ENCODE peak calls at places on chromosomes 16 and 17, in six cellular contexts. Y is adrenal gland, Z is fibroblast of mammary gland, O is SK-N-SH, I is upper lobe of left lung, E is cardiac fibroblast. G is an unnamed sample.

GRCh38 chr17:70202840-70203239 is 33.5 kb downstream of the KCNJ2 start:
- DNase-seq in O (no peak), Y (no peak), I (no peak), Z (no peak), E (no peak), G (no peak)

GRCh38 chr17:13086142-13086769 is 68.4 kb upstream of the ELAC2 start:
- DNase-seq in I (no peak), O (no peak), E (peak), Y (no peak), Z (peak), G (no peak)

GRCh38 chr17:19336938-19337711 is 25.4 kb downstream of the B9D1 start:
- DNase-seq in E (no peak), I (peak), O (no peak), Y (peak), Z (no peak), G (peak)

GRCh38 chr16:72467157-72467759 is 295.3 kb upstream of the PMFBP1 start:
- DNase-seq in Y (no peak), Z (peak), O (peak), I (no peak), E (peak), G (peak)

GRCh38 chr17:6153416-6153815 is 83.2 kb downstream of the WSCD1 start:
- DNase-seq in E (no peak), O (no peak), I (no peak), Z (no peak), Y (no peak), G (no peak)

GRCh38 chr16:20409398-20410152 is at the start of gene ACSM5:
- DNase-seq in E (peak), Y (peak), Z (peak), I (peak), O (no peak), G (peak)

GRCh38 chr16:81616321-81617020 is 162.6 kb upstream of the PLCG2 start:
- DNase-seq in Z (peak), Y (peak), O (peak), E (peak), I (peak), G (no peak)

GRCh38 chr16:6891486-6891885 is 441.2 kb upstream of the RBFOX1 start:
- DNase-seq in Y (no peak), E (no peak), I (no peak), Z (no peak), O (no peak), G (no peak)

GRCh38 chr16:4515611-4516233 is 22.9 kb downstream of the CDIP1 start:
- DNase-seq in Z (no peak), O (no peak), Y (no peak), I (no peak), E (peak), G (no peak)

GRCh38 chr17:34780438-34780837 is 180.8 kb downstream of the CCT6B start:
- DNase-seq in E (no peak), Z (no peak), I (no peak), Y (no peak), O (no peak), G (no peak)

GRCh38 chr17:42997390-42997983 is 732 bp upstream of the RPL27 start:
- DNase-seq in O (no peak), Z (no peak), E (no peak), I (no peak), Y (no peak), G (no peak)

GRCh38 chr17:49469831-49470568 is 25.1 kb upstream of the NGFR start:
- DNase-seq in O (peak), Z (peak), I (no peak), E (no peak), Y (peak), G (peak)

GRCh38 chr17:65952586-65952985 is 239.3 kb downstream of the CEP112 start:
- DNase-seq in Y (no peak), O (no peak), I (no peak), E (no peak), Z (no peak), G (no peak)

GRCh38 chr17:34206569-34206968 is 48.5 kb upstream of the CCL2 start:
- DNase-seq in Z (no peak), E (no peak), Y (no peak), O (no peak), I (no peak), G (no peak)

GRCh38 chr17:57407287-57408063 is 151.2 kb downstream of the MSI2 start:
- DNase-seq in I (peak), Y (no peak), O (no peak), Z (no peak), E (no peak), G (peak)

GRCh38 chr16:19179890-19180490 is 11.9 kb downstream of the SYT17 start:
- DNase-seq in Y (peak), O (peak), Z (peak), E (peak), I (peak), G (peak)

GRCh38 chr16:8739989-8740704 is 57.3 kb downstream of the TMEM186 start:
- DNase-seq in Y (no peak), Z (no peak), O (no peak), E (no peak), I (no peak), G (no peak)

GRCh38 chr17:12627776-12628491 is 37.8 kb upstream of the MYOCD start:
- DNase-seq in I (no peak), O (no peak), E (peak), Y (no peak), Z (peak), G (no peak)

GRCh38 chr17:72163474-72163873 is 42.7 kb downstream of the SOX9 start:
- DNase-seq in E (no peak), Y (no peak), I (no peak), O (no peak), Z (no peak), G (no peak)

GRCh38 chr17:65504141-65504540 is 57.3 kb downstream of the AXIN2 start:
- DNase-seq in Y (no peak), Z (no peak), O (no peak), E (no peak), I (no peak), G (no peak)

GRCh38 chr16:50173318-50173717 is 20.2 kb downstream of the TENT4B start:
- DNase-seq in Z (no peak), I (no peak), O (no peak), Y (no peak), E (no peak), G (no peak)

GRCh38 chr17:48011405-48012150 is 26.0 kb downstream of the COPZ2 start:
- DNase-seq in I (peak), E (peak), O (peak), Z (peak), Y (peak), G (peak)

GRCh38 chr16:11328172-11329079 is 16.8 kb upstream of the RMI2 start:
- DNase-seq in Y (peak), O (no peak), Z (peak), E (peak), I (peak), G (peak)

GRCh38 chr16:89844739-89845339 is 16.6 kb downstream of the SPIRE2 start:
- DNase-seq in I (no peak), Y (no peak), O (no peak), E (no peak), Z (no peak), G (no peak)
- H3K4me3 ChIP-seq in I (no peak), Y (no peak), O (no peak), E (no peak), Z (no peak), G (no peak)

GRCh38 chr16:15054357-15055140 is 1.3 kb downstream of the NTAN1 start:
- DNase-seq in I (no peak), E (no peak), O (no peak), Y (no peak), Z (peak), G (no peak)
- H3K4me3 ChIP-seq in I (peak), E (peak), O (peak), Y (no peak), Z (peak), G (peak)

GRCh38 chr16:89444151-89444723 is 46.1 kb downstream of the ANKRD11 start:
- DNase-seq in O (no peak), E (no peak), Z (no peak), I (no peak), Y (no peak), G (no peak)
- H3K4me3 ChIP-seq in O (no peak), E (no peak), Z (no peak), I (no peak), Y (no peak), G (no peak)

GRCh38 chr17:1651559-1651844 is 1.8 kb upstream of the RILP start:
- DNase-seq in Z (no peak), E (no peak), I (no peak), Y (no peak), O (no peak), G (no peak)

GRCh38 chr17:1649116-1649843 is 386 bp downstream of the RILP start:
- DNase-seq in Y (peak), Z (peak), E (peak), I (peak), O (peak), G (peak)

GRCh38 chr17:1649844-1650409 is at the start of gene RILP:
- DNase-seq in E (peak), I (peak), Y (peak), O (no peak), Z (peak), G (peak)

GRCh38 chr17:1648582-1649115 is 1.0 kb downstream of the RILP start:
- DNase-seq in O (peak), E (peak), Z (peak), I (peak), Y (peak), G (peak)

GRCh38 chr17:1650731-1651558 is 1.3 kb upstream of the RILP start:
- DNase-seq in O (no peak), I (no peak), Y (no peak), E (no peak), Z (no peak), G (no peak)
- H3K4me3 ChIP-seq in O (no peak), I (no peak), Y (no peak), E (no peak), Z (no peak), G (no peak)

DNA sequence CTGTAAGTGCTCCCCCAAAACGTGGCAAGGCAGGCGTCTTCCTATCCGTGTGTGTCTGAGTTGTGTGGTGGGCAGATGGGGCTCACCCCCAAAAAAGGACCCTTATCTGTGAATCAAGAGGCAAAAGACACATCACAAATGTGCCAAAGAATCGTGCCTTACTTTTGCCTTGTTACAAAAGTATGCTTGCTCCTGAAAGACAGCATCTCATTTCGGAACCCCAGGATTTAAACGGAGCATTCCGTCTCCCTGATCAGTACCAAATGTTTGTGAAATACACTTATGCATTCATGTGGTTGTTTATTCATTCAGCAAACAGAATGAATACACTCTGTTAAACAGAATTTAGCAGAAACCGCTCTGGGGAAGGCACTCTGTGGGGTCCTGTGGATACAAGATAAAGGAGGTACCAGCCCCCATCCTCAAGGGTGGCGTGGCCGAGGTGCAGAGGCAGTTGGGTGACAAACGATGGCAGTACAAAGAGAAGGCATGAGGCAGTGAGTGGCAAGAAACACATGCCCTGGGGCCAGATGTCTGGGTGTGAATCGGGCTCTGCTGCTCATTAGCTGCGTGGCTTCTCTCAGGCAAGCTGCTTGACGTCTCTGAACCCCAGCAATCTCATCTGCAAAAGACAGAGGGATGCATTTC is 649 bp downstream of the WFDC1 start:
- DNase-seq in I (no peak), E (no peak), Z (no peak), O (peak), Y (no peak), G (no peak)
- H3K4me3 ChIP-seq in I (peak), E (peak), Z (no peak), O (no peak), Y (no peak), G (no peak)

GRCh38 chr16:15976929-15977637 is 27.7 kb downstream of the ABCC1 start:
- DNase-seq in Y (peak), O (no peak), E (peak), I (no peak), Z (peak), G (no peak)

GRCh38 chr16:15981382-15981781 is 32.0 kb downstream of the ABCC1 start:
- DNase-seq in Z (no peak), E (no peak), O (no peak), Y (no peak), I (no peak), G (no peak)

GRCh38 chr16:15980329-15980728 is 30.9 kb downstream of the ABCC1 start:
- DNase-seq in Y (no peak), I (no peak), Z (no peak), O (no peak), E (no peak), G (no peak)

GRCh38 chr16:15976225-15976812 is 26.9 kb downstream of the ABCC1 start:
- DNase-seq in Y (no peak), O (no peak), E (no peak), Z (peak), I (no peak), G (no peak)

GRCh38 chr16:15979801-15980200 is 30.4 kb downstream of the ABCC1 start:
- DNase-seq in Z (no peak), Y (no peak), O (no peak), I (no peak), E (no peak), G (no peak)
- H3K4me3 ChIP-seq in Z (no peak), Y (no peak), O (no peak), I (no peak), E (no peak), G (no peak)

GRCh38 chr17:45850011-45850410 is 5.3 kb downstream of the SPPL2C start:
- DNase-seq in Y (no peak), I (no peak), E (no peak), O (no peak), Z (no peak), G (no peak)

GRCh38 chr17:45850468-45850867 is 5.8 kb downstream of the SPPL2C start:
- DNase-seq in I (no peak), Z (no peak), Y (no peak), E (no peak), O (no peak), G (no peak)

GRCh38 chr17:45848868-45849535 is 4.3 kb downstream of the SPPL2C start:
- DNase-seq in Y (no peak), E (no peak), I (no peak), Z (no peak), O (peak), G (no peak)

GRCh38 chr17:45848405-45848804 is 3.7 kb downstream of the SPPL2C start:
- DNase-seq in Z (no peak), E (no peak), O (peak), Y (no peak), I (no peak), G (peak)

GRCh38 chr17:45849536-45849990 is 4.9 kb downstream of the SPPL2C start:
- DNase-seq in Y (no peak), E (no peak), I (no peak), Z (no peak), O (no peak), G (no peak)
- H3K4me3 ChIP-seq in Y (no peak), E (no peak), I (no peak), Z (no peak), O (no peak), G (no peak)

DNA sequence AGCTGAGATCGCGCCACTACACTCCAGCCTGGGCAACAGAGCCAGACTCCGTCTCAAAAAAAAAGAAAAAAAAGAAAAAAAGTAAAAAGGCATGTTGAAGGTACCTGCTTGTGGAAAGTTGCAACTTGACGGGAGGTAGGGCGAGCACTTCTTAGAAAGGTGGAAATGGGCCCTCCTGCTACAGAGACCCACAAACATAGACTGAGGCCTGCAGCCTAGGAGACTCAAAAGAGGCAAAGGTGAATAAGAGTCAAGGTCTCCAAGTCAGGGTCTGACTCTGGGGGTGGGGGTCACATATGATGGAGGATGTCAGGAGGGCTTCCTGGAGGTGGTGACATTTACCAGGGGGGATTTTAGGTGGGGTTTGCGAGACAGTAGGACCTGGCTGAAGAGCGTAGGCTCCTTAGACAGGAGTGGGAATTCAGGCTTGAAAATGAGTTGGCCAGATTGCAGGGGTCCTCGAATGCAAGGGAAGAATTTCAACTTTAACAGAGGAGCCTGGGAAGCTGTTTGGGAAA is 303.0 kb downstream of the SEC14L1 start:
- DNase-seq in Z (no peak), O (no peak), Y (no peak), I (no peak), E (no peak), G (no peak)
- H3K4me3 ChIP-seq in Z (no peak), O (no peak), Y (no peak), I (no peak), E (no peak), G (no peak)

GRCh38 chr17:61455754-61456681 is 3.8 kb downstream of the TBX4 start:
- DNase-seq in E (no peak), Y (no peak), O (no peak), I (no peak), Z (no peak), G (peak)
- H3K4me3 ChIP-seq in E (no peak), Y (no peak), O (no peak), I (peak), Z (no peak), G (peak)

G was measured in GM23338.